ENCODE peak calls at places on chromosomes 11 and 22, in four cellular contexts. One of them, this sample, is unnamed.

GRCh38 chr11:64935634-64936081 is at the start of gene GPHA2:
- DNase-seq in NCI-H1930: no peak
- DNase-seq in glutamatergic neuron: peak; percentile 64
- DNase-seq in activated CD4-positive, alpha-beta T cell treated with anti-CD3 and anti-CD28 coated beads, Interleukin-2, amount 10 ng/mL, durations not matched to agents 7 days and 5 days: no peak
- DNase-seq in this sample: peak; percentile 64

GRCh38 chr11:116703421-116703820 is 69.4 kb downstream of the BUD13 start:
- DNase-seq in NCI-H1930: no peak
- DNase-seq in glutamatergic neuron: peak; percentile 82
- DNase-seq in activated CD4-positive, alpha-beta T cell treated with anti-CD3 and anti-CD28 coated beads, Interleukin-2, amount 10 ng/mL, durations not matched to agents 7 days and 5 days: no peak
- DNase-seq in this sample: peak; percentile 65

GRCh38 chr22:46580940-46581579 is 39.1 kb upstream of the GRAMD4 start:
- DNase-seq in NCI-H1930: no peak
- DNase-seq in glutamatergic neuron: no peak
- DNase-seq in activated CD4-positive, alpha-beta T cell treated with anti-CD3 and anti-CD28 coated beads, Interleukin-2, amount 10 ng/mL, durations not matched to agents 7 days and 5 days: no peak
- DNase-seq in this sample: no peak

GRCh38 chr22:47174096-47174495 is 411.6 kb downstream of the TBC1D22A start:
- DNase-seq in NCI-H1930: no peak
- DNase-seq in glutamatergic neuron: no peak
- DNase-seq in activated CD4-positive, alpha-beta T cell treated with anti-CD3 and anti-CD28 coated beads, Interleukin-2, amount 10 ng/mL, durations not matched to agents 7 days and 5 days: no peak
- DNase-seq in this sample: no peak

GRCh38 chr11:44179173-44179572 is 83.7 kb downstream of the EXT2 start:
- DNase-seq in NCI-H1930: no peak
- DNase-seq in glutamatergic neuron: no peak
- DNase-seq in activated CD4-positive, alpha-beta T cell treated with anti-CD3 and anti-CD28 coated beads, Interleukin-2, amount 10 ng/mL, durations not matched to agents 7 days and 5 days: no peak
- DNase-seq in this sample: peak; percentile 23

GRCh38 chr11:27678242-27678641 is 22.0 kb downstream of the BDNF start:
- DNase-seq in NCI-H1930: no peak
- DNase-seq in glutamatergic neuron: no peak
- DNase-seq in activated CD4-positive, alpha-beta T cell treated with anti-CD3 and anti-CD28 coated beads, Interleukin-2, amount 10 ng/mL, durations not matched to agents 7 days and 5 days: no peak
- DNase-seq in this sample: no peak

GRCh38 chr11:61635787-61636186 is 44.4 kb upstream of the DAGLA start:
- DNase-seq in NCI-H1930: no peak
- DNase-seq in glutamatergic neuron: no peak
- DNase-seq in activated CD4-positive, alpha-beta T cell treated with anti-CD3 and anti-CD28 coated beads, Interleukin-2, amount 10 ng/mL, durations not matched to agents 7 days and 5 days: no peak
- DNase-seq in this sample: no peak

GRCh38 chr11:20621679-20622078 is 22.3 kb downstream of the SLC6A5 start:
- DNase-seq in NCI-H1930: no peak
- DNase-seq in glutamatergic neuron: no peak
- DNase-seq in activated CD4-positive, alpha-beta T cell treated with anti-CD3 and anti-CD28 coated beads, Interleukin-2, amount 10 ng/mL, durations not matched to agents 7 days and 5 days: no peak
- DNase-seq in this sample: no peak

GRCh38 chr11:78031629-78032028 is 8.6 kb upstream of the KCTD14 start:
- DNase-seq in NCI-H1930: no peak
- DNase-seq in glutamatergic neuron: no peak
- DNase-seq in activated CD4-positive, alpha-beta T cell treated with anti-CD3 and anti-CD28 coated beads, Interleukin-2, amount 10 ng/mL, durations not matched to agents 7 days and 5 days: no peak
- DNase-seq in this sample: no peak

GRCh38 chr11:1706634-1707400 is 9.8 kb downstream of the KRTAP5-6 start:
- DNase-seq in NCI-H1930: no peak
- DNase-seq in glutamatergic neuron: no peak
- DNase-seq in activated CD4-positive, alpha-beta T cell treated with anti-CD3 and anti-CD28 coated beads, Interleukin-2, amount 10 ng/mL, durations not matched to agents 7 days and 5 days: no peak
- DNase-seq in this sample: no peak

GRCh38 chr11:102401905-102402304 is 50.7 kb downstream of the TMEM123 start:
- DNase-seq in NCI-H1930: no peak
- DNase-seq in glutamatergic neuron: no peak
- DNase-seq in activated CD4-positive, alpha-beta T cell treated with anti-CD3 and anti-CD28 coated beads, Interleukin-2, amount 10 ng/mL, durations not matched to agents 7 days and 5 days: no peak
- DNase-seq in this sample: no peak

GRCh38 chr22:49670610-49671330 is 156.9 kb downstream of the BRD1 start:
- DNase-seq in NCI-H1930: no peak
- DNase-seq in glutamatergic neuron: no peak
- DNase-seq in activated CD4-positive, alpha-beta T cell treated with anti-CD3 and anti-CD28 coated beads, Interleukin-2, amount 10 ng/mL, durations not matched to agents 7 days and 5 days: no peak
- DNase-seq in this sample: peak; percentile 56

GRCh38 chr22:37242395-37242918 is 1.6 kb downstream of the RAC2 start:
- DNase-seq in NCI-H1930: no peak
- DNase-seq in glutamatergic neuron: no peak
- DNase-seq in activated CD4-positive, alpha-beta T cell treated with anti-CD3 and anti-CD28 coated beads, Interleukin-2, amount 10 ng/mL, durations not matched to agents 7 days and 5 days: peak; percentile 96
- DNase-seq in this sample: no peak

GRCh38 chr11:46215208-46215931 is 62.1 kb upstream of the CREB3L1 start:
- DNase-seq in NCI-H1930: no peak
- DNase-seq in glutamatergic neuron: no peak
- DNase-seq in activated CD4-positive, alpha-beta T cell treated with anti-CD3 and anti-CD28 coated beads, Interleukin-2, amount 10 ng/mL, durations not matched to agents 7 days and 5 days: no peak
- DNase-seq in this sample: no peak